ENCODE peak calls at places on chromosomes 16 and 17, in four cellular contexts. One of them, this sample, is unnamed.

GRCh38 chr16:24801761-24802302 is 43.9 kb upstream of the SLC5A11 start:
- DNase-seq in K562: no peak
- DNase-seq in HepG2: no peak
- DNase-seq in HEK293T: no peak
- DNase-seq in this sample: no peak

GRCh38 chr17:10821062-10821461 is 16.8 kb downstream of the PIRT start:
- DNase-seq in K562: no peak
- DNase-seq in HEK293T: no peak
- DNase-seq in HepG2: no peak
- DNase-seq in this sample: no peak

GRCh38 chr16:79372504-79373184 is 227.9 kb downstream of the MAF start:
- DNase-seq in K562: no peak
- DNase-seq in HEK293T: no peak
- DNase-seq in HepG2: no peak
- DNase-seq in this sample: no peak

GRCh38 chr17:2222901-2223616 is 80.5 kb downstream of the SMG6 start:
- DNase-seq in HepG2: no peak
- DNase-seq in K562: no peak
- DNase-seq in HEK293T: no peak
- DNase-seq in this sample: no peak

GRCh38 chr16:52630711-52631110 is 83.8 kb upstream of the TOX3 start:
- DNase-seq in HepG2: no peak
- DNase-seq in K562: no peak
- DNase-seq in HEK293T: no peak
- DNase-seq in this sample: no peak

GRCh38 chr16:50625374-50625773 is 55.7 kb downstream of the SNX20 start:
- DNase-seq in K562: no peak
- DNase-seq in HEK293T: no peak
- DNase-seq in HepG2: no peak
- DNase-seq in this sample: no peak

GRCh38 chr17:3762922-3763776 is 37.8 kb downstream of the ITGAE start:
- DNase-seq in HepG2: no peak
- DNase-seq in K562: no peak
- DNase-seq in HEK293T: no peak
- DNase-seq in this sample: no peak

GRCh38 chr17:38451030-38451839 is 23.0 kb downstream of the ARHGAP23 start:
- DNase-seq in HepG2: peak
- DNase-seq in HEK293T: no peak
- DNase-seq in K562: no peak
- DNase-seq in this sample: peak

GRCh38 chr17:81457917-81458555 is 54.6 kb downstream of the ACTG1 start:
- DNase-seq in K562: peak
- DNase-seq in HepG2: no peak
- DNase-seq in HEK293T: no peak
- DNase-seq in this sample: no peak
- TF ChIP-seq ELF4 in K562: no peak
- TF ChIP-seq ELF4 in HepG2: no peak
- TF ChIP-seq ELF4 in HEK293T: no peak
- TF ChIP-seq ELF4 in this sample: no peak

DNA sequence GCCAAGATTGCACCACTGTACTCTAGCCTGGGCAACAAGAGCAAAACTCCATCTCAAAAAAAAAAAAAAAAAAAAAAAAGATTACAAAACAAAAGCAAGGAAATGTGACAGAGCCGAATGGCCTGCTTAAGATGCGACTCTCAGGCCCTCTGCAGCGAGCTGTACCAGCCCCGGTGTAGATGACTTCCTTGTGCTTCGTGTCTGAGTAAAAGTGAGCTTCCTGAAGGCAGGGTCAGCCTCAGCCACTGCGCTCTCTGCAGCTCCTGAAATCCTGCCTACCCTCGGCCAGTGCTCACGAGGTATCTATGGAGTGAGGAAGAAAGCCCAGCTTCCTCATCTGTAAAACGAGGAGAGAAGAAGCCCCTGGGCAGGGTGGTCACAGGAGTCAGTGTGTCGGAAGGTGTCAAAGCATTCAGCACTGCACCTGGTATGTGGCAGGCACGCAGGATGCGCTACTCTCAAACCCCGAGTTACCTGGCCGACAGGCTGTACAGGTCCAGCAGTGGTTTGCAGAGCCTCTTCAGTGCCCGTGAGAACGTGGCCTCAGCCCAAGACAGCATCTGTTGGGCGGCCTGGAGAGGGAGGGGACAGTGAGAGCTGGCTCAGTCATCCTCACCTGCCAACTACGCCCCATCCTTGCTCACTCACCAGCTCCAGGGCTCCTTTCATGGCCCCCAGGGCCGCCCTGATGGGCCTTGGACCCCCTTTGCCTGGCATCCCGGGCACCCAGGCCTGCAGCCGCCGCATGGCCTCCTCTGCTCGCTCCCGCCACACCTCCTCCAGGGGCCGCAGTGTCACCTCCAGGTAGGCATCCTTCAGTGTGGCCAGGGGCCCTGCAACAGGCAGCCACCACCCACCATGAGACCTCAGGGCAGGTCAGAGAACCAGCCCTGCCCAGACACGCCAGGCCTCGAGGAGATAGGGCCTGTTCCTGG is 44.6 kb downstream of the RMI2 start:
- DNase-seq in K562: no peak
- DNase-seq in HepG2: no peak
- DNase-seq in HEK293T: no peak
- DNase-seq in this sample: no peak
- TF ChIP-seq ELF4 in K562: no peak
- TF ChIP-seq ELF4 in HepG2: no peak
- TF ChIP-seq ELF4 in HEK293T: no peak
- TF ChIP-seq ELF4 in this sample: no peak

GRCh38 chr16:13672196-13672595 is 247.8 kb upstream of the ERCC4 start:
- DNase-seq in K562: no peak
- DNase-seq in HepG2: peak
- DNase-seq in HEK293T: no peak
- DNase-seq in this sample: no peak
- TF ChIP-seq ELF4 in K562: no peak
- TF ChIP-seq ELF4 in HepG2: no peak
- TF ChIP-seq ELF4 in HEK293T: no peak
- TF ChIP-seq ELF4 in this sample: no peak

GRCh38 chr16:46796764-46797269 is 34.2 kb downstream of the C16orf87 start:
- DNase-seq in K562: no peak
- DNase-seq in HepG2: no peak
- DNase-seq in HEK293T: no peak
- DNase-seq in this sample: no peak

GRCh38 chr16:46803373-46803772 is 27.6 kb downstream of the C16orf87 start:
- DNase-seq in HEK293T: no peak
- DNase-seq in K562: no peak
- DNase-seq in HepG2: no peak
- DNase-seq in this sample: no peak

GRCh38 chr16:46800494-46800893 is 30.5 kb downstream of the C16orf87 start:
- DNase-seq in HEK293T: no peak
- DNase-seq in HepG2: no peak
- DNase-seq in K562: no peak
- DNase-seq in this sample: no peak

GRCh38 chr16:46801428-46802049 is 29.4 kb downstream of the C16orf87 start:
- DNase-seq in K562: no peak
- DNase-seq in HEK293T: peak
- DNase-seq in HepG2: peak
- DNase-seq in this sample: no peak
- TF ChIP-seq ELF4 in K562: no peak
- TF ChIP-seq ELF4 in HEK293T: no peak
- TF ChIP-seq ELF4 in HepG2: no peak
- TF ChIP-seq ELF4 in this sample: no peak

GRCh38 chr16:12439443-12440232 is 364.0 kb downstream of the CPPED1 start:
- DNase-seq in K562: no peak
- DNase-seq in HEK293T: no peak
- DNase-seq in HepG2: no peak
- DNase-seq in this sample: no peak
- TF ChIP-seq ELF4 in K562: no peak
- TF ChIP-seq ELF4 in HEK293T: no peak
- TF ChIP-seq ELF4 in HepG2: no peak
- TF ChIP-seq ELF4 in this sample: no peak

GRCh38 chr17:13204607-13205237 is 186.9 kb upstream of the ELAC2 start:
- DNase-seq in HepG2: no peak
- DNase-seq in HEK293T: peak
- DNase-seq in K562: no peak
- DNase-seq in this sample: no peak
- TF ChIP-seq ELF4 in HepG2: no peak
- TF ChIP-seq ELF4 in HEK293T: no peak
- TF ChIP-seq ELF4 in K562: no peak
- TF ChIP-seq ELF4 in this sample: no peak

This sample was measured in WTC11.